ENCODE peak calls at places on chromosome 5, in eight cellular contexts. One of them, this sample, is unnamed.

GRCh38 chr5:114361724-114362196 is at the start of gene KCNN2:
- DNase-seq in astrocyte: peak
- DNase-seq in effector memory CD4-positive, alpha-beta T cell: no peak
- DNase-seq in fibroblast of lung: peak
- DNase-seq in IMR-90: peak
- DNase-seq in caudate nucleus: peak
- DNase-seq in lower lobe of right lung: peak
- DNase-seq in colonic mucosa: peak
- DNase-seq in this sample: peak

GRCh38 chr5:130496215-130496614 is 592.0 kb downstream of the CHSY3 start:
- DNase-seq in effector memory CD4-positive, alpha-beta T cell: no peak
- DNase-seq in caudate nucleus: no peak
- DNase-seq in IMR-90: no peak
- DNase-seq in colonic mucosa: no peak
- DNase-seq in fibroblast of lung: no peak
- DNase-seq in astrocyte: no peak
- DNase-seq in lower lobe of right lung: no peak
- DNase-seq in this sample: no peak

GRCh38 chr5:6365977-6366590 is 12.3 kb downstream of the MED10 start:
- DNase-seq in caudate nucleus: no peak
- DNase-seq in astrocyte: no peak
- DNase-seq in effector memory CD4-positive, alpha-beta T cell: no peak
- DNase-seq in colonic mucosa: no peak
- DNase-seq in IMR-90: no peak
- DNase-seq in lower lobe of right lung: no peak
- DNase-seq in fibroblast of lung: no peak
- DNase-seq in this sample: no peak

GRCh38 chr5:9545301-9545958 is 445 bp downstream of the SEMA5A start:
- DNase-seq in lower lobe of right lung: peak
- DNase-seq in colonic mucosa: peak
- DNase-seq in IMR-90: no peak
- DNase-seq in effector memory CD4-positive, alpha-beta T cell: no peak
- DNase-seq in astrocyte: no peak
- DNase-seq in fibroblast of lung: no peak
- DNase-seq in caudate nucleus: no peak
- DNase-seq in this sample: peak

GRCh38 chr5:152271420-152271819 is 133.7 kb downstream of the NMUR2 start:
- DNase-seq in colonic mucosa: no peak
- DNase-seq in effector memory CD4-positive, alpha-beta T cell: no peak
- DNase-seq in caudate nucleus: no peak
- DNase-seq in lower lobe of right lung: no peak
- DNase-seq in fibroblast of lung: no peak
- DNase-seq in astrocyte: no peak
- DNase-seq in IMR-90: no peak
- DNase-seq in this sample: no peak

GRCh38 chr5:16669776-16670175 is 53.0 kb upstream of the RETREG1 start:
- DNase-seq in astrocyte: peak
- DNase-seq in fibroblast of lung: peak
- DNase-seq in caudate nucleus: no peak
- DNase-seq in colonic mucosa: no peak
- DNase-seq in effector memory CD4-positive, alpha-beta T cell: no peak
- DNase-seq in lower lobe of right lung: no peak
- DNase-seq in IMR-90: peak
- DNase-seq in this sample: no peak

GRCh38 chr5:177472460-177473441 is 683 bp downstream of the DBN1 start:
- DNase-seq in IMR-90: no peak
- DNase-seq in colonic mucosa: no peak
- DNase-seq in lower lobe of right lung: no peak
- DNase-seq in caudate nucleus: no peak
- DNase-seq in astrocyte: no peak
- DNase-seq in effector memory CD4-positive, alpha-beta T cell: peak
- DNase-seq in fibroblast of lung: no peak
- DNase-seq in this sample: peak

GRCh38 chr5:154273028-154273617 is 82.6 kb downstream of the GALNT10 start:
- DNase-seq in lower lobe of right lung: no peak
- DNase-seq in fibroblast of lung: peak
- DNase-seq in effector memory CD4-positive, alpha-beta T cell: peak
- DNase-seq in IMR-90: peak
- DNase-seq in astrocyte: no peak
- DNase-seq in colonic mucosa: peak
- DNase-seq in caudate nucleus: no peak
- DNase-seq in this sample: no peak

GRCh38 chr5:150486402-150487198 is 21.3 kb upstream of the NDST1 start:
- DNase-seq in IMR-90: peak
- DNase-seq in effector memory CD4-positive, alpha-beta T cell: peak
- DNase-seq in astrocyte: peak
- DNase-seq in caudate nucleus: peak
- DNase-seq in colonic mucosa: peak
- DNase-seq in lower lobe of right lung: peak
- DNase-seq in fibroblast of lung: peak
- DNase-seq in this sample: peak

GRCh38 chr5:22621084-22621483 is 232.1 kb downstream of the CDH12 start:
- DNase-seq in colonic mucosa: no peak
- DNase-seq in IMR-90: no peak
- DNase-seq in astrocyte: no peak
- DNase-seq in lower lobe of right lung: no peak
- DNase-seq in caudate nucleus: no peak
- DNase-seq in fibroblast of lung: no peak
- DNase-seq in effector memory CD4-positive, alpha-beta T cell: no peak
- DNase-seq in this sample: no peak

GRCh38 chr5:136057401-136057951 is 28.7 kb downstream of the TGFBI start:
- DNase-seq in effector memory CD4-positive, alpha-beta T cell: no peak
- DNase-seq in fibroblast of lung: peak
- DNase-seq in caudate nucleus: no peak
- DNase-seq in colonic mucosa: no peak
- DNase-seq in astrocyte: peak
- DNase-seq in lower lobe of right lung: no peak
- DNase-seq in IMR-90: peak
- DNase-seq in this sample: peak

GRCh38 chr5:123951204-123951977 is 439.4 kb downstream of the CSNK1G3 start:
- DNase-seq in colonic mucosa: no peak
- DNase-seq in astrocyte: peak
- DNase-seq in lower lobe of right lung: no peak
- DNase-seq in effector memory CD4-positive, alpha-beta T cell: no peak
- DNase-seq in caudate nucleus: no peak
- DNase-seq in fibroblast of lung: peak
- DNase-seq in IMR-90: peak
- DNase-seq in this sample: no peak

GRCh38 chr5:7422719-7423118 is 26.8 kb downstream of the ADCY2 start:
- DNase-seq in caudate nucleus: no peak
- DNase-seq in fibroblast of lung: no peak
- DNase-seq in lower lobe of right lung: no peak
- DNase-seq in astrocyte: peak
- DNase-seq in IMR-90: no peak
- DNase-seq in colonic mucosa: no peak
- DNase-seq in effector memory CD4-positive, alpha-beta T cell: no peak
- DNase-seq in this sample: no peak
- H3K27ac ChIP-seq in caudate nucleus: no peak
- H3K27ac ChIP-seq in fibroblast of lung: no peak
- H3K27ac ChIP-seq in lower lobe of right lung: no peak
- H3K27ac ChIP-seq in astrocyte: no peak
- H3K27ac ChIP-seq in IMR-90: no peak
- H3K27ac ChIP-seq in colonic mucosa: no peak
- H3K27ac ChIP-seq in effector memory CD4-positive, alpha-beta T cell: no peak
- H3K27ac ChIP-seq in this sample: no peak

DNA sequence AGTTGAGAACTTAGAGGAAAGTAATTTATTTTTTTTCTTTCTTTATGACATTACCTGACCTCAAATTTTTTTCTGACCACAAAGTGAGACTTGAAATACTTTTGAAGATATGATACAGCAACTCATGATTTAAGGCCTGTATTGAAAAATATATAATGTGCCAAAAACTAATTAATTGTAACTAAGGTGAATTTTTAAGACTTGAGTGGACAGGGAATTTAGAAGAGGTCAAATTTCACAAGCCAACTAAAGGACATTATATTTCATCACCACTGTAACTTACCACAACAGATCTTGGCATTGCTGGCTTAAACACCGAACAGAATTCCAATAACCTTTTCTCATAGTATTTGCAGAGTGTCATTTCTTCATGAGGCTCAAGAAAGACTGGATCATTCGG is 1.8 kb downstream of the CCNH start:
- DNase-seq in caudate nucleus: no peak
- DNase-seq in lower lobe of right lung: no peak
- DNase-seq in effector memory CD4-positive, alpha-beta T cell: no peak
- DNase-seq in astrocyte: peak
- DNase-seq in colonic mucosa: no peak
- DNase-seq in IMR-90: peak
- DNase-seq in fibroblast of lung: peak
- DNase-seq in this sample: no peak
- H3K27ac ChIP-seq in caudate nucleus: no peak
- H3K27ac ChIP-seq in lower lobe of right lung: no peak
- H3K27ac ChIP-seq in effector memory CD4-positive, alpha-beta T cell: peak
- H3K27ac ChIP-seq in astrocyte: peak
- H3K27ac ChIP-seq in colonic mucosa: no peak
- H3K27ac ChIP-seq in IMR-90: no peak
- H3K27ac ChIP-seq in fibroblast of lung: peak
- H3K27ac ChIP-seq in this sample: no peak

GRCh38 chr5:173290477-173291131 is 37.6 kb downstream of the STC2 start:
- DNase-seq in astrocyte: no peak
- DNase-seq in colonic mucosa: no peak
- DNase-seq in caudate nucleus: no peak
- DNase-seq in IMR-90: peak
- DNase-seq in effector memory CD4-positive, alpha-beta T cell: no peak
- DNase-seq in lower lobe of right lung: no peak
- DNase-seq in fibroblast of lung: peak
- DNase-seq in this sample: no peak
- H3K27ac ChIP-seq in astrocyte: no peak
- H3K27ac ChIP-seq in colonic mucosa: no peak
- H3K27ac ChIP-seq in caudate nucleus: no peak
- H3K27ac ChIP-seq in IMR-90: no peak
- H3K27ac ChIP-seq in effector memory CD4-positive, alpha-beta T cell: no peak
- H3K27ac ChIP-seq in lower lobe of right lung: no peak
- H3K27ac ChIP-seq in fibroblast of lung: no peak
- H3K27ac ChIP-seq in this sample: no peak

DNA sequence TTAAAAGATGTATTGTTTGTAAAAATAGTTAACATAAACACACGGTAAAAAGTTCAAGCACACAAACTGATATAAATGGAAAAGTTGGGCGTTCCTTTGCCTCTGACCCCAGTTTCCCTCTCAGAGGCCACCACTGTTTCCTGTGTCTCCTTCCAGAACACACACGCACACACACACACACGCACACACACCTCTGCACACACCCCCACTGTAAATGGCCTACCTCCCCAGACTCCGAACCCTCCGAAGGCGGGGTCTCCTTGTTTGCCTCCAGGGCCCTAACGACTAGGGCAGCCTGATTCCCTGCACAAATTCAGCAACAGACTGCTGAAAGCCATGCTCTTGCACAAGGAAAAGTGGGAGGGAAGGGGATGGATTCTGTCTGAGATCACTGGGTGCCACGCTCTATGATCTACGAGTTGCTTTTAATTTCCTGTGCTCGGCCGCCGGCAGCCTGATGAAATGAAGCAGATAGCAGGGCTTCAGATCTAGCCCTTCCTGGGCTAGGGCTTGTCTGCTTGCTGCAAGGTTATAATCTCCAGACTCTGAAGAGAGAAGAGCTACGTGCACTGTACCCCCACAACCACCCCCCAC is 184.0 kb upstream of the IL12B start:
- DNase-seq in fibroblast of lung: peak
- DNase-seq in lower lobe of right lung: no peak
- DNase-seq in astrocyte: no peak
- DNase-seq in IMR-90: no peak
- DNase-seq in colonic mucosa: no peak
- DNase-seq in caudate nucleus: no peak
- DNase-seq in effector memory CD4-positive, alpha-beta T cell: no peak
- DNase-seq in this sample: no peak
- H3K27ac ChIP-seq in fibroblast of lung: no peak
- H3K27ac ChIP-seq in lower lobe of right lung: no peak
- H3K27ac ChIP-seq in astrocyte: no peak
- H3K27ac ChIP-seq in IMR-90: no peak
- H3K27ac ChIP-seq in colonic mucosa: no peak
- H3K27ac ChIP-seq in caudate nucleus: no peak
- H3K27ac ChIP-seq in effector memory CD4-positive, alpha-beta T cell: no peak
- H3K27ac ChIP-seq in this sample: no peak

DNA sequence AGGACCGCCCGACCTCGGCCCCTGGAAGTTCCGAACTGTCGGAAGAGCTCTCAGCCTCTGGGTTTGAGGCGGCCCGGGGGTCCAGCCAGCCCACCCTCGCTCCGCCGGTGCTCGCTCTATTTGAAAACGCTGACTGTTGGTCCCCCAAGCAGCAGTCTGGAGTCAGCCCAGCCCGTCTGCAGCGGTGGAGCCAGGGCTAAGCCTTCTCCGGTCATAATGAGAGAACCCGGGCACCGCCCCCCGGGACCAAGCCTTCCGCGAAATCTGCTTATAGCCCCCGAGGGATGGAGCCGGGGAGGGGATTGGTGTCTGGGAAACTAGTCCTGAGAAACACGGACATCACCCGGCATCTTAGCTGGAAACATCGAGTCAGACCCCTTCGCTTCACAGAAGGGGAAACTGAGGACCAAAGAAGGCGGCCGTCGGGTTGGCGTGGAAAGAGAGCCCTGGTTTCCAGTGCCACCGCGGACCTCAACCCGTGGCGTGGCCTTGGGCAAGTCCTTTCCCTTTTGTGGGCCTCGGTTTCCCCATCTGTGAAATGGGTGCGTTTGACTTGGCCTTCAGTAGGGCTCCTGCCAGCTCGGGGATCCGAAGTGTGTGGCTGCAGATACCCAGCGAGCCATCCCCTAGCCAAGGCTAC is 999 bp downstream of the ADAM19 start:
- DNase-seq in astrocyte: no peak
- DNase-seq in effector memory CD4-positive, alpha-beta T cell: no peak
- DNase-seq in caudate nucleus: no peak
- DNase-seq in colonic mucosa: peak
- DNase-seq in lower lobe of right lung: no peak
- DNase-seq in IMR-90: peak
- DNase-seq in fibroblast of lung: no peak
- DNase-seq in this sample: peak
- H3K27ac ChIP-seq in astrocyte: peak
- H3K27ac ChIP-seq in effector memory CD4-positive, alpha-beta T cell: peak
- H3K27ac ChIP-seq in caudate nucleus: no peak
- H3K27ac ChIP-seq in colonic mucosa: peak
- H3K27ac ChIP-seq in lower lobe of right lung: peak
- H3K27ac ChIP-seq in IMR-90: peak
- H3K27ac ChIP-seq in fibroblast of lung: peak
- H3K27ac ChIP-seq in this sample: peak